ENCODE peak calls at places on chromosomes 4 and X, in six cellular contexts. One of them, this sample, is unnamed.

GRCh38 chrX:15524417-15524816 is 23.8 kb downstream of the BMX start:
- DNase-seq in left ventricle myocardium inferior: no peak
- DNase-seq in 8988T: no peak
- DNase-seq in activated CD4-positive, alpha-beta T cell treated with anti-CD3 and anti-CD28 coated beads, Interleukin-2, amount 50 U/mL, for 1 hour: no peak
- DNase-seq in NCI-H1436: no peak
- DNase-seq in T-helper 17 cell: no peak
- DNase-seq in this sample: no peak

GRCh38 chr4:40630335-40631021 is 814 bp upstream of the RBM47 start:
- DNase-seq in left ventricle myocardium inferior: peak; percentile 18
- DNase-seq in 8988T: no peak
- DNase-seq in activated CD4-positive, alpha-beta T cell treated with anti-CD3 and anti-CD28 coated beads, Interleukin-2, amount 50 U/mL, for 1 hour: no peak
- DNase-seq in NCI-H1436: no peak
- DNase-seq in T-helper 17 cell: no peak
- DNase-seq in this sample: peak; percentile 74

GRCh38 chrX:80432441-80432840 is 12.2 kb downstream of the TENT5D start:
- DNase-seq in left ventricle myocardium inferior: no peak
- DNase-seq in 8988T: no peak
- DNase-seq in activated CD4-positive, alpha-beta T cell treated with anti-CD3 and anti-CD28 coated beads, Interleukin-2, amount 50 U/mL, for 1 hour: no peak
- DNase-seq in NCI-H1436: no peak
- DNase-seq in T-helper 17 cell: no peak
- DNase-seq in this sample: no peak

GRCh38 chr4:164935363-164935762 is 42.1 kb downstream of the TRIM61 start:
- DNase-seq in left ventricle myocardium inferior: no peak
- DNase-seq in 8988T: no peak
- DNase-seq in activated CD4-positive, alpha-beta T cell treated with anti-CD3 and anti-CD28 coated beads, Interleukin-2, amount 50 U/mL, for 1 hour: no peak
- DNase-seq in NCI-H1436: peak; percentile 21
- DNase-seq in T-helper 17 cell: no peak
- DNase-seq in this sample: no peak

GRCh38 chr4:43458293-43458692 is 565.8 kb downstream of the GRXCR1 start:
- DNase-seq in left ventricle myocardium inferior: no peak
- DNase-seq in 8988T: no peak
- DNase-seq in activated CD4-positive, alpha-beta T cell treated with anti-CD3 and anti-CD28 coated beads, Interleukin-2, amount 50 U/mL, for 1 hour: no peak
- DNase-seq in NCI-H1436: no peak
- DNase-seq in T-helper 17 cell: no peak
- DNase-seq in this sample: no peak

GRCh38 chrX:40174594-40175415 is 77.0 kb upstream of the BCOR start:
- DNase-seq in left ventricle myocardium inferior: no peak
- DNase-seq in 8988T: no peak
- DNase-seq in activated CD4-positive, alpha-beta T cell treated with anti-CD3 and anti-CD28 coated beads, Interleukin-2, amount 50 U/mL, for 1 hour: peak; percentile 41
- DNase-seq in NCI-H1436: peak; percentile 44
- DNase-seq in T-helper 17 cell: no peak
- DNase-seq in this sample: peak; percentile 54

GRCh38 chrX:79182616-79183015 is 38.1 kb downstream of the GPR174 start:
- DNase-seq in left ventricle myocardium inferior: no peak
- DNase-seq in 8988T: no peak
- DNase-seq in activated CD4-positive, alpha-beta T cell treated with anti-CD3 and anti-CD28 coated beads, Interleukin-2, amount 50 U/mL, for 1 hour: no peak
- DNase-seq in NCI-H1436: no peak
- DNase-seq in T-helper 17 cell: no peak
- DNase-seq in this sample: no peak

GRCh38 chr4:113471141-113471860 is 290.2 kb downstream of the CAMK2D start:
- DNase-seq in left ventricle myocardium inferior: no peak
- DNase-seq in 8988T: no peak
- DNase-seq in activated CD4-positive, alpha-beta T cell treated with anti-CD3 and anti-CD28 coated beads, Interleukin-2, amount 50 U/mL, for 1 hour: no peak
- DNase-seq in NCI-H1436: no peak
- DNase-seq in T-helper 17 cell: no peak
- DNase-seq in this sample: no peak

GRCh38 chr4:99679204-99679603 is 21.6 kb upstream of the C4orf54 start:
- DNase-seq in left ventricle myocardium inferior: peak; percentile 43
- DNase-seq in 8988T: no peak
- DNase-seq in activated CD4-positive, alpha-beta T cell treated with anti-CD3 and anti-CD28 coated beads, Interleukin-2, amount 50 U/mL, for 1 hour: no peak
- DNase-seq in NCI-H1436: no peak
- DNase-seq in T-helper 17 cell: no peak
- DNase-seq in this sample: peak; percentile 43